ENCODE peak calls at places on chromosomes 7 and 10, in five cellular contexts. R, M, P, N and B are unnamed samples.

GRCh38 chr7:1458676-1459511 is at the start of gene MICALL2:
- DNase-seq in R (no peak), M (no peak), P (no peak), N (peak), B (no peak)

GRCh38 chr7:29207469-29207868 is 12.9 kb downstream of the CHN2 start:
- DNase-seq in R (no peak), M (no peak), P (no peak), N (peak), B (no peak)

GRCh38 chr10:86403183-86403797 is 36.7 kb upstream of the GRID1 start:
- DNase-seq in R (no peak), M (no peak), P (no peak), N (peak), B (no peak)

GRCh38 chr7:17660116-17660515 is 280.2 kb downstream of the SNX13 start:
- DNase-seq in R (no peak), M (no peak), P (no peak), N (no peak), B (no peak)

GRCh38 chr10:76015245-76015644 is 583.8 kb downstream of the LRMDA start:
- DNase-seq in R (no peak), M (no peak), P (no peak), N (no peak), B (no peak)

GRCh38 chr10:69438531-69439349 is 12.5 kb upstream of the TSPAN15 start:
- DNase-seq in R (no peak), M (no peak), P (no peak), N (no peak), B (no peak)

GRCh38 chr10:61304751-61305150 is 148.4 kb downstream of the TMEM26 start:
- DNase-seq in R (no peak), M (no peak), P (no peak), N (no peak), B (no peak)

GRCh38 chr10:57015595-57016303 is 654.7 kb upstream of the ZWINT start:
- DNase-seq in R (no peak), M (no peak), P (no peak), N (no peak), B (no peak)

GRCh38 chr10:91665842-91666241 is 33.0 kb upstream of the PPP1R3C start:
- DNase-seq in R (no peak), M (no peak), P (no peak), N (no peak), B (no peak)

GRCh38 chr10:133476641-133476990 is 22.9 kb downstream of the SCART1 start:
- DNase-seq in R (no peak), M (no peak), P (no peak), N (peak), B (no peak)

GRCh38 chr7:136530831-136531230 is 337.6 kb upstream of the CHRM2 start:
- DNase-seq in R (no peak), M (no peak), P (no peak), N (no peak), B (no peak)

GRCh38 chr10:77297370-77297692 is 340.3 kb downstream of the KCNMA1 start:
- DNase-seq in R (no peak), M (no peak), P (no peak), N (no peak), B (no peak)

DNA sequence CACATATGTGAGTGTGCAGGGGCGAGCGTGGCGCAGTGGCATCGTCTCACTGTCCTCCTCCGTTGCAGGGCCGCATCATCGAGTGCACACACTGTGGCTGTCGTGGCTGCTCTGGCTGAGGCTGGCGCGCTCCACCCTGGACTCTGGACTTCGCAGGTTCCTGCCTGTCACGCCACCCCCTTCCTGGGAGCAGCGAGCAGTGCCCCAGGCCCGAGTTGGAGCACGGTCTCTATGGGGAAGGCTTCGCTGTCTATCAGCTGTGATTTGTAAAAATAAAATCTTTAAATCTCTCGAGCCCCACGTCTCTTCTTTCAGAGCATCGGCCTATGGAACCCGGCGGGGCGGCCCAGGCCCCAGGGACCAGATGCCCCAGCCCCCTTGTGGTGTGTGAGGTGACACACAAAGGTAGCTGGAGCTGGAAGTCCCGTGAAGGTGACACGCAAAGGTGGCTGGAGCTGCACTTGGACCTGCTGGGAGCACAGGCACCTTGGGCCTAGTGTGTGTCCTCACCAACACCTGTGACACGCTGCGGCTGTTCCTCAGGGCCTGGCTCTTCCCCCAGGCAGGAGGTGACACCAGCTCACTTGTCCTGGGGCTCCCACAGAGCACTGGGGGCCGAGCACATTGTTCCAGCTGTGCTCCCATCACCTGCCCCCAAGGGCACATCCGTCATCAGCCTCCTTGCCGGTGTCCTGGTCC is 10.7 kb downstream of the BUD31 start:
- DNase-seq in R (no peak), M (no peak), P (no peak), N (no peak), B (no peak)
- TF ChIP-seq POLR2A in R (peak), M (peak), P (no peak), N (no peak), B (peak)

DNA sequence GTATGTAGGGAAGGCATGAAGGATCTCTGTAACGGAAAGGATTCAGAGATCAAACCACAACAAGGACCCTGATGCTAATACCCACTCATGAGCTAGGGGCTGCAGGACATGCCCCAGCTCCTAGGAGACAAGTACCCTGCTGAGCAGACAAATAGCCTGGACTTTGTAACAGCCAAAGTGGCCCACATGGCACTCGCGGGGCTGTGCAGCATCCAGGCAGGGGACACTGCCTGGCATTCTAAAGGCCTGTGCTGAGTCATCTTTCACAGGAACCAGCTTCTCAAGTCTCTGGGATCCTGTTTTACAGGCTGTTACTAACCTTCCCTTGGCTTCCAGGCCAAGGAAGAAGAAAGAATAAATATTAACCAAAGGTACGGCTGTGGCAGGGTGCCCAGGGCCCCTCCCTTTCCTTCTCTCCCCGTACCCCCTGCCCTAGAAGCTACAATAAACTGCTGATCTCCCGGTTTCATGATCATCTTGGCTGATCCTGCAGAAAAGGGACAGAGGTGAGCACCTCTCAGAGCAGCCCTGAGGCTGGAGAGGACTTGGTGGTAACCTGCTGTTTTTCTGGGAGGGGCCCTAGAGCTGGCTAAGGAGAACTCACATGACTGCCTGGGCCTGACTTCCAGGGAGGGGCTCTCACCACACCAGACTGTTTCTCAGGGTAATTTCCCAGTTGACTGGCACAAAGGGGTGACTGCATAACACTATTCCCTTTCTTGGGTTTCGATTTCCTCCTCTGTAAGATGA is 4.2 kb upstream of the RPEL1 start:
- DNase-seq in R (no peak), M (no peak), P (no peak), N (peak), B (no peak)
- TF ChIP-seq POLR2AphosphoS5 in R (no peak), M (no peak), P (no peak), N (no peak), B (no peak)

GRCh38 chr10:13121500-13121854 is 21.5 kb downstream of the OPTN start:
- DNase-seq in R (no peak), M (no peak), P (no peak), N (no peak), B (no peak)
- TF ChIP-seq TAF1 in R (no peak), M (no peak), P (no peak), N (no peak), B (no peak)

DNA sequence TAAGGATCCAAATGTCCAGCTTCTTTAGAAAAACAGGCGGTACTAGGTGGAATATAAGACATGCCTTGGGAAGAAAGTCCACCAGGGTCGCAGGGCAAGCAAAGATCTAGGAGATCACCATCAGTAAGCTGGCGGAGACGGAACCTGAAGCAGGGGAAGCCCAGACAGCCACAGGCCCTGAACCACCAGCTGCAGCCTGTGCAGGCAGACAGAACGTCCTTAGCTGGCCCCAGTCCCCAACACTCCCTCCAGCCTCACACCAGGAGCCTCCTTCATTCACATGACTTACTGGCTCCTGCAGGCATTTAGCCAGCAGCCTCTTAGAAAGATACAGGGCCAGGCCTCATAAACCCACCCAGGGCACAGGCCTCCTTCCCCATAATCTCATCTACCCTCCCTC is 17.4 kb downstream of the RGS10 start:
- DNase-seq in R (no peak), M (no peak), P (no peak), N (no peak), B (no peak)
- TF ChIP-seq POLR2A in R (no peak), M (no peak), P (no peak), N (no peak), B (no peak)

DNA sequence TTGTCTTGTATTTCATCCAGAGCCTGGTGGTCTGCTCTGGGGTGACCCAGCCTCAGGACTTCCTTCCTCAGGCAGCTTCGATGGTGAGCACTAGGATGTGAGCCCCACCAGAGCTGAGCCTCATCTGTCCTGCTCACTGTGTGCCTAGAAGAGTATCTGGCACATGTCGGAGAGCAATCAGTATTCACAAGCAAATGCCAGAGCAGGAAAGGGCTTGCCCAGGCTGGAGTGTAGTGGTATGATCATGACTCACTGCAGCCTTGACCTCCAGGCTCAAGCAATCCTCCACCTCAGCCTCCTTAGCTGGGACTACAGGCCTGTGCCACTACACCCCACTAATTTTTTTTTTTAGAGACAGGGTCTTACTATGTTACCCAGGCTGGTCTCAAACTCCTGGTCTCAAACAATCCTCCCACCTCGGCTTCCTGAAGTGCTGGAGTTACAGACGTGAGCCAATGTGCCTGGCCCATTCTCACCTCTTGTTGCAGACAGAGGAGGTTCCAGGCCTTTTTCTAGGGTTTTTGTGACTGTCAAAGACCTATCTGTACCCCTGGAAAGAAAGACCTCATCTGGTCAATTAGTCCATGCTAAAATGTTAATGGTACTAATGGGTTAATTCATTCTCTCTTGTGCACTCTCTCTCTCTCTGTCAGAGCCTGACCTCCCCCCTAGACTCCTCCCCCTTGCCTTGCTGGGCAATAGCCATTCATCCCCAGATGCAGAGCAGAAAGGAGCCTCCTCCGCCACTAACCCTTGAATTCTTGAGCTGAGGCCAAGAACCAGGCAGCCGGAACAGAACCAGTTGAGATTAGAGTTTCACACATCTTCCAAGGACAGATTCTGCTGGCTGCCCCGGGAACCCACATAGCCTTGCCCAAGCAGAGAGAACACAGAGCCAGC is 209.9 kb downstream of the SKIDA1 start:
- DNase-seq in R (no peak), M (no peak), P (no peak), N (peak), B (no peak)
- TF ChIP-seq POLR2AphosphoS5 in R (no peak), M (no peak), P (no peak), N (no peak), B (no peak)

GRCh38 chr10:31808258-31809218 is 120.1 kb downstream of the ARHGAP12 start:
- DNase-seq in R (peak), M (no peak), P (no peak), N (peak), B (no peak)
- TF ChIP-seq TAF1 in R (no peak), M (no peak), P (no peak), N (no peak), B (no peak)

DNA sequence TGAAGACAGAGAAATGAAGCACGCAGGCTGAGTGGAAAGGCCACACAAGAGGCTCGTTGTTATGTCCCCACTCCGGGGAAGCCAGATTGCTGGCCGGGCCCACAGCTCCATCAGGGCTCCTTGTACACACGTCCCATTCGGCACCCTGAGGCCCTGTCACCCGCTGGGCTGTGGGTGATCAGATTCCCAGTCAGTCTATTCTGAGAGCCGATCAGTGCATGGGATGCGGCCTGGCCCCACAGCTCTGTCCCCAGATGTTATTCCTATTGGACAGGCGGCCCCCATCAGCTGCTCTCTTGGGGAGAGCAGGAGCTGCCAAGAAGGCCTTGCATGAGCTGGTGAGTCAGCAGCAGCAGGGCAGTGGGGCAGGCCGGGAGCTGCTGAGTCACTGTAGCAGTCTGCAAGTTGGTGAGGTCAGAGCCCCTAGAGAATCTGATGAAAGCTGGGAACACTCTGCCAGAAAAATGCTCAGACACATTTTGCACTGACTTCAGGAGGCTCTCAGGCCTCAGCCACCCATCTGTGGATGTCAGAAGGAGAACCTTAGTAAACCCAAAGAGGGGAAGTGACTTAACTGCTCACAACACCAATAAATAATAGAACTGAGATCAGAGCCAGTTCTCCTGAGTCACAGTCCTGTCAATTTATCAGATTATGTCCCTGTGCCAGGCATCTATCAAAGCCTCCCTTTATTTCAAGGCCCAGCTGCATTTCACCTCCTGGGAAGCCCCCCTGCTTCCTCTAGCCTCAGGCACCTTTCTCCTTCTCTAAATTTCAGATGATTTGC is 9.4 kb upstream of the PSAP start:
- DNase-seq in R (no peak), M (peak), P (peak), N (peak), B (no peak)
- TF ChIP-seq POLR2A in R (no peak), M (peak), P (no peak), N (no peak), B (no peak)

GRCh38 chr7:16323313-16323712 is 98.0 kb downstream of the CRPPA start:
- DNase-seq in R (no peak), M (no peak), P (no peak), N (no peak), B (no peak)
- TF ChIP-seq POLR2AphosphoS5 in R (no peak), M (no peak), P (no peak), N (no peak), B (no peak)

GRCh38 chr10:72802291-72803118 is 91.0 kb upstream of the OIT3 start:
- DNase-seq in R (no peak), M (no peak), P (no peak), N (no peak), B (no peak)

GRCh38 chr10:72800741-72801092 is 92.8 kb upstream of the OIT3 start:
- DNase-seq in R (no peak), M (no peak), P (no peak), N (no peak), B (no peak)

GRCh38 chr10:72803119-72803505 is 90.4 kb upstream of the OIT3 start:
- DNase-seq in R (no peak), M (no peak), P (no peak), N (no peak), B (no peak)

GRCh38 chr10:72801263-72801868 is 92.2 kb upstream of the OIT3 start:
- DNase-seq in R (no peak), M (no peak), P (no peak), N (no peak), B (no peak)

DNA sequence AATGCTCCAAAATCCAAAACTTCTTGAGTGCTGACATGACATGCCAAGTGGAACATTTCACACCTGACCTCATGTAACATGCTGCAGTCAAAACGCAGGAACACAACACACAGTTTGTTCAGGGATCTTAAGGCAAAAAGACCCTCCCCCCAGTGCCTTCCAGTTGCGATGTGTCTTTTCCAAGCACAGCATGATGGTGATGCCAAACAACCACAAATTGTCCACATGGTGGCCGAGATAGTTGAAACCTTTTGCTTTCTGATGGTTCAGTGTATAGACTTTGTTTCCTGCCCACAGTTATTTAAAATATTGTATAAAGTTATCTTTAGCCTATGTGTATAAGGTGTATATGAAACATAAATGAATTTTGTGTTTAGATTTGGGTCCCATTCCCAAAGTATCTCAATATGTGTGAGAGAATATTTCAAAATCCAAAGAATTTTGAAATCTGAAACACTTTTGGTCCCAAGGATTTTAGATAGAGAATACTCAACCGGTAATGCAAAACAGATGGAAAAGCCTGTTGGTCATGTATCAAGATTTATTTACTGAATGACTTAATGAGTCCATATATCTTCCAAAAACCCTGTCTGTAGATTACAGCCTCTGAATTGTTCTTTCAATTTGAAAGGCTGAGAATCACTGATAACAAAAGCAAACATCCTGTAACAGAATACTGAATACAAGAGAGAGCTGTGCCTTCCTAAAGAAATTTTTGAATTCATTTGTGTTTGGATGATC is 93.4 kb upstream of the OIT3 start:
- DNase-seq in R (no peak), M (no peak), P (no peak), N (peak), B (no peak)
- TF ChIP-seq TAF1 in R (no peak), M (no peak), P (no peak), N (no peak), B (no peak)